ENCODE peak calls at places on chromosomes 4 and X, in nine cellular contexts. L is B cell; E is naive thymus-derived CD8-positive, alpha-beta T cell; A is activated CD8-positive, alpha-beta memory T cell treated with anti-CD3 and anti-CD28 coated beads for 48 hours; F is NCI-H1105; H is CD4-positive, alpha-beta T cell; C is hepatocyte; T is HL-60; Z is NCI-H2081 treated with DMSO at 0.1 percent for 48 hours. B is an unnamed sample.

GRCh38 chr4:127623755-127624087 is 9.0 kb upstream of the INTU start:
- DNase-seq in L (no peak), E (no peak), A (no peak), F (no peak), H (no peak), C (peak), T (no peak), Z (no peak), B (no peak)

GRCh38 chr4:20095805-20096541 is 155.7 kb upstream of the SLIT2 start:
- DNase-seq in L (no peak), E (no peak), A (no peak), F (no peak), H (no peak), C (no peak), T (no peak), Z (no peak), B (no peak)

GRCh38 chrX:21374994-21375794 is 976 bp downstream of the CNKSR2 start:
- DNase-seq in L (peak), E (no peak), A (no peak), F (no peak), H (no peak), C (peak), T (no peak), Z (no peak), B (no peak)

GRCh38 chr4:58515206-58515605 is 1405.0 kb upstream of the IGFBP7 start:
- DNase-seq in L (no peak), E (no peak), A (no peak), F (no peak), H (no peak), C (no peak), T (no peak), Z (no peak), B (no peak)

GRCh38 chrX:120653000-120653399 is 23.1 kb upstream of the C1GALT1C1 start:
- DNase-seq in L (no peak), E (no peak), A (no peak), F (no peak), H (no peak), C (no peak), T (no peak), Z (no peak), B (peak)

GRCh38 chr4:68948044-68948743 is 3.4 kb downstream of the UGT2A3 start:
- DNase-seq in L (no peak), E (no peak), A (no peak), F (no peak), H (no peak), C (no peak), T (no peak), Z (no peak), B (no peak)

GRCh38 chr4:181278941-181279340 is 964.3 kb upstream of the TENM3 start:
- DNase-seq in L (no peak), E (no peak), A (no peak), F (no peak), H (no peak), C (no peak), T (no peak), Z (no peak), B (no peak)

GRCh38 chr4:159290321-159291030 is 187.6 kb downstream of the RAPGEF2 start:
- DNase-seq in L (no peak), E (no peak), A (no peak), F (no peak), H (no peak), C (no peak), T (no peak), Z (no peak), B (no peak)

GRCh38 chrX:318739-319578 is at the start of gene GTPBP6:
- DNase-seq in L (peak), E (peak), A (peak), F (no peak), H (peak), C (peak), T (peak), Z (no peak), B (no peak)

GRCh38 chr4:87089368-87089767 is 131.1 kb downstream of the KLHL8 start:
- DNase-seq in L (no peak), E (no peak), A (no peak), F (no peak), H (no peak), C (no peak), T (no peak), Z (no peak), B (no peak)

GRCh38 chr4:48112017-48112667 is 21.9 kb downstream of the TXK start:
- DNase-seq in L (no peak), E (no peak), A (no peak), F (no peak), H (no peak), C (no peak), T (no peak), Z (no peak), B (no peak)

B was measured in NCI-H2171.